ENCODE peak calls at places on chromosomes 6 and 20, in nine cellular contexts. R is body of pancreas, P is GM06990, K is neural crest cell, M is pancreas, I is foreskin fibroblast, E is RWPE1, C is HFFc6, U is heart left ventricle. Y is an unnamed sample.

GRCh38 chr20:41391587-41392001 is 25.0 kb upstream of the EMILIN3 start:
- DNase-seq in R (no peak), P (no peak), K (no peak), M (no peak), I (no peak), E (peak), C (no peak), U (no peak), Y (no peak)

GRCh38 chr20:37152284-37152683 is 26.8 kb upstream of the RPN2 start:
- DNase-seq in R (no peak), P (no peak), K (no peak), M (no peak), I (no peak), E (no peak), C (no peak), U (no peak), Y (no peak)

GRCh38 chr6:36349240-36349639 is 12.6 kb upstream of the BNIP5 start:
- DNase-seq in R (peak), P (no peak), K (no peak), M (no peak), I (no peak), E (peak), C (no peak), U (no peak), Y (no peak)

GRCh38 chr6:134229520-134229919 is 88.4 kb downstream of the SGK1 start:
- DNase-seq in R (no peak), P (no peak), K (no peak), M (no peak), I (no peak), E (no peak), C (no peak), U (no peak), Y (no peak)

GRCh38 chr20:61525781-61526431 is 273.8 kb downstream of the CDH4 start:
- DNase-seq in R (no peak), P (no peak), K (no peak), M (no peak), I (peak), E (no peak), C (no peak), U (no peak), Y (no peak)

GRCh38 chr20:8154636-8155035 is 22.6 kb downstream of the PLCB1 start:
- DNase-seq in R (no peak), P (no peak), K (no peak), M (no peak), I (no peak), E (no peak), C (no peak), U (no peak), Y (no peak)

GRCh38 chr6:116925088-116925794 is 48.2 kb downstream of the RFX6 start:
- DNase-seq in R (no peak), P (no peak), K (no peak), M (no peak), I (no peak), E (no peak), C (no peak), U (no peak), Y (no peak)

GRCh38 chr6:161001421-161001820 is 9.9 kb downstream of the MAP3K4 start:
- DNase-seq in R (peak), P (no peak), K (no peak), M (peak), I (no peak), E (no peak), C (no peak), U (no peak), Y (no peak)

GRCh38 chr6:72787521-72788031 is 165.7 kb downstream of the KCNQ5 start:
- DNase-seq in R (no peak), P (no peak), K (no peak), M (no peak), I (peak), E (peak), C (peak), U (no peak), Y (no peak)

DNA sequence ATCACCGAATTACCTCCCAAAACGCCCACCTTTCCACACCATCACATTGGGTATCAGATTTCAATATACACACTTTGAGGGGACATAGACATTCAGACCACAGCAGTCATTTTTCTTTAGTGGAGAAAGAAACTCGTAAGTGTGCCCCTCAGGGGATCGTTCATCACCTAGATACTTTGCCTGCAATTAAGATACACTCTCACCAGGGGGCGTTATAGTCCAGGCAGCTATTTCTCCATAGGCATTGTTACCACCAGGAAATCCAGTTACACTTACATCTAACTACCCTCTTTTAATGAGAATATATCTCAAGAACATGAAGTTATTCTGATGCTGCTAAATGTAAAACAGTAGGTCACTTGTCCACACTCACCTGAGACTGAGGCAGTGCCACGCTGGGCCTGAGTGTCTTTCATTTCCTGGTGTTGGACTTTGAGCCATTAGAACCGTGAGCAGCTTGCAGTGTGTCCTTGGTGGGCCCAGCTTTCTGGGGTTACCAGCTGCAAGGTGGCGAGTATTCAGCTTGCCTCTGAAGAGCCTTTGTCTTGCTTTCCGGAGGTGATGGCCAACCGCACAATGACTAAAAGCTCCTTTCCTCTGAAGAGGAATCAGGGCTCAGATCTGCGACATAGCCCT is 35.1 kb upstream of the UNC93A start:
- DNase-seq in R (no peak), P (no peak), K (no peak), M (no peak), I (no peak), E (no peak), C (no peak), U (no peak), Y (no peak)
- TF ChIP-seq CTCF in R (no peak), P (peak), K (peak), M (no peak), I (no peak), E (no peak), C (no peak), U (no peak), Y (no peak)

DNA sequence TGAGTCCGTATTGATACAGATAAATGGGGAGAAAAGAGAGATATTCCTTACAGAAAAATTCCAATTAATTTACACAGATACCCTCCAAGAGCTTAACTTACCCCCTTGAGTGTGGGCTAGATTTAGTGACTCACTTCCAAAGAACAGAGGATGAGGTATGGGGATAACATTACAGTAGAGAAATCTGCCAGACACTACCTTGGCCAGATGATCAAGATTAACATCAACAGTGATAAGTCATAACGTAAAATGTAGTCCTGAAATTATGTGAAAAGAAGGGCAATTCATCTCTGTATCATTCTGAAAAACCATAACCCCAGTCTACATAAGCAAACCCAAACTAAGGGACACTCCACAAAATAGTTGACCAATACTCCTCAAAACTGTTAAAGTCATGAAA is 69.3 kb downstream of the PDSS2 start:
- DNase-seq in R (no peak), P (no peak), K (no peak), M (no peak), I (no peak), E (no peak), C (no peak), U (no peak), Y (no peak)
- TF ChIP-seq CTCF in R (no peak), P (no peak), K (no peak), M (no peak), I (no peak), E (no peak), C (no peak), U (no peak), Y (no peak)

GRCh38 chr20:58868795-58869194 is 16.3 kb downstream of the GNAS start:
- DNase-seq in R (no peak), P (no peak), K (peak), M (no peak), I (no peak), E (peak), C (no peak), U (no peak), Y (no peak)
- TF ChIP-seq CTCF in R (no peak), P (peak), K (peak), M (no peak), I (peak), E (peak), C (peak), U (no peak), Y (peak)

GRCh38 chr6:24494726-24495515 is at the start of gene ALDH5A1:
- DNase-seq in R (peak), P (peak), K (peak), M (peak), I (peak), E (peak), C (no peak), U (peak), Y (peak)

GRCh38 chr6:24492475-24492874 is 2.3 kb upstream of the ALDH5A1 start:
- DNase-seq in R (peak), P (no peak), K (no peak), M (no peak), I (no peak), E (no peak), C (peak), U (no peak), Y (no peak)

GRCh38 chr6:24497254-24497989 is 2.7 kb downstream of the ALDH5A1 start:
- DNase-seq in R (no peak), P (no peak), K (no peak), M (no peak), I (no peak), E (no peak), C (no peak), U (no peak), Y (peak)

GRCh38 chr6:24493945-24494725 is 634 bp upstream of the ALDH5A1 start:
- DNase-seq in R (no peak), P (no peak), K (no peak), M (no peak), I (no peak), E (no peak), C (no peak), U (no peak), Y (no peak)

DNA sequence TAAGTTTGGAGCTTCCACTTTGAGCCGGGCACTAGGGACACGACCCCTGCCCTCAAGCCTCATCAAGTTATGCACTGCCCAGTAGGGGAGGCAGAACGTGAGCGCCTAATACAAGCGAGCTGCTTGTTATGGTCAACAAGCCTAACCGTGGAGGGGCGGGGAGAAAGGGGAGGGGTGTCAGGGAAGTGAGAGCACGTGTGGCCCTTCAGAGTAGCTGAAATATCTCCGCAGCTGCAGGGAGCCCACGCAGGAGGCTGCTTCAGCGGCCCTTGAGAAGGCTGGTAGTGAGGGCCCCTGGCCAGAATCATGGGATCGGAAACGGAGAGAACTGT is 713 bp downstream of the ALDH5A1 start:
- DNase-seq in R (peak), P (no peak), K (peak), M (peak), I (no peak), E (no peak), C (no peak), U (peak), Y (peak)
- TF ChIP-seq CTCF in R (no peak), P (no peak), K (no peak), M (no peak), I (no peak), E (no peak), C (no peak), U (no peak), Y (no peak)

GRCh38 chr6:82365011-82365751 is 1.6 kb downstream of the TPBG start:
- DNase-seq in R (peak), P (peak), K (peak), M (peak), I (peak), E (peak), C (no peak), U (peak), Y (peak)
- TF ChIP-seq CTCF in R (peak), P (no peak), K (peak), M (no peak), I (no peak), E (peak), C (peak), U (no peak), Y (no peak)

GRCh38 chr6:89299451-89299850 is 15.6 kb downstream of the GABRR2 start:
- DNase-seq in R (no peak), P (no peak), K (no peak), M (no peak), I (no peak), E (no peak), C (no peak), U (no peak), Y (no peak)
- TF ChIP-seq CTCF in R (no peak), P (peak), K (peak), M (no peak), I (no peak), E (no peak), C (peak), U (no peak), Y (peak)

GRCh38 chr6:34792605-34793500 is 970 bp downstream of the BLTP3A start:
- DNase-seq in R (peak), P (peak), K (peak), M (peak), I (peak), E (peak), C (peak), U (no peak), Y (peak)

GRCh38 chr6:34788111-34788510 is 3.8 kb upstream of the BLTP3A start:
- DNase-seq in R (no peak), P (no peak), K (no peak), M (no peak), I (no peak), E (no peak), C (no peak), U (no peak), Y (no peak)

GRCh38 chr6:34791842-34792604 is at the start of gene BLTP3A:
- DNase-seq in R (peak), P (peak), K (peak), M (peak), I (peak), E (peak), C (peak), U (peak), Y (peak)

GRCh38 chr6:34793877-34794276 is 2.0 kb downstream of the BLTP3A start:
- DNase-seq in R (no peak), P (no peak), K (no peak), M (no peak), I (no peak), E (no peak), C (no peak), U (no peak), Y (no peak)

GRCh38 chr6:34791164-34791841 is 580 bp upstream of the BLTP3A start:
- DNase-seq in R (peak), P (no peak), K (no peak), M (peak), I (peak), E (no peak), C (no peak), U (peak), Y (no peak)
- TF ChIP-seq CTCF in R (no peak), P (peak), K (peak), M (no peak), I (peak), E (peak), C (peak), U (no peak), Y (peak)

DNA sequence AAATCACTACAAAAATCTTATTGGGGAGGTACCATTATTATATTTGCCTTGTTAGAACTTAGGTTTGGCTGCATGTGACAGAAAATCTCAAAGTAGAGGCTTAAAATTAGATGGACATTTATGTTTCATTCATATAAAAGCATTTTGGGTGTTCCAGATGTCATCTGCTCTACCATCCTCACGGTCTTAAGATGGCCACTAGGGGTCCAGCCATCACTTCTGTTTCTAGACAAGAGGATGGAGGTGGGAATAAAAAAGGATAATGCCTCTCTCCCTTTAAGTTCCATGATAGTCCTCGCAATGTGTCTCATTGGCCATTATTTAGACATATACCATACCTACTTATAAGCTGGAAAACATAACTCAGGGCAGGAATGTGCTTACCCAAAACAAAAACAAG is 929.5 kb downstream of the KIF16B start:
- DNase-seq in R (no peak), P (no peak), K (no peak), M (no peak), I (no peak), E (peak), C (no peak), U (no peak), Y (no peak)
- TF ChIP-seq CTCF in R (no peak), P (peak), K (peak), M (no peak), I (peak), E (peak), C (peak), U (no peak), Y (no peak)

GRCh38 chr20:44409132-44409600 is 53.7 kb downstream of the HNF4A start:
- DNase-seq in R (no peak), P (no peak), K (no peak), M (no peak), I (peak), E (peak), C (peak), U (no peak), Y (no peak)
- TF ChIP-seq CTCF in R (no peak), P (no peak), K (no peak), M (no peak), I (no peak), E (no peak), C (no peak), U (no peak), Y (no peak)

Y was measured in GM13976.